ENCODE peak calls at places on chromosomes 1 and 21, in nine cellular contexts. T is GF-D8, Y is cardiac fibroblast, I is non-pigmented ciliary epithelial cell, V is iPS-NIHi11, M is AG09309, F is activated T-cell treated with anti-CD3 and anti-CD28 coated beads for 1 hour, E is anterior cingulate cortex, N is GM12892. H is an unnamed sample.

GRCh38 chr1:94514095-94514727 is 27.3 kb downstream of the F3 start:
- DNase-seq in V (peak), N (no peak), T (no peak), F (no peak), M (no peak), I (no peak), Y (peak), E (no peak), H (peak)

GRCh38 chr1:155645024-155645423 is 35.0 kb downstream of the MSTO1 start:
- DNase-seq in F (no peak), V (no peak), T (no peak), I (no peak), Y (no peak), N (no peak), E (no peak), M (no peak), H (no peak)

GRCh38 chr1:234478152-234478480 is 863 bp downstream of the TARBP1 start:
- DNase-seq in E (no peak), V (peak), Y (peak), T (no peak), I (no peak), F (peak), M (no peak), N (peak), H (peak)

GRCh38 chr1:90417139-90417538 is 300.0 kb downstream of the BARHL2 start:
- DNase-seq in Y (peak), T (no peak), E (no peak), F (no peak), M (no peak), V (no peak), N (no peak), I (no peak), H (no peak)

GRCh38 chr21:43196789-43197188 is 28.0 kb downstream of the CRYAA start:
- DNase-seq in M (no peak), F (no peak), I (no peak), E (no peak), Y (peak), T (no peak), V (no peak), N (no peak), H (peak)

GRCh38 chr1:46248122-46248920 is 758 bp downstream of the RAD54L start:
- DNase-seq in V (peak), Y (peak), T (no peak), E (no peak), N (no peak), I (no peak), F (peak), M (no peak), H (no peak)

GRCh38 chr1:1295154-1295923 is 12.4 kb downstream of the ACAP3 start:
- DNase-seq in I (no peak), V (no peak), M (no peak), N (no peak), E (no peak), Y (no peak), T (no peak), F (no peak), H (no peak)

GRCh38 chr1:152029144-152029936 is 7.5 kb downstream of the S100A11 start:
- DNase-seq in I (no peak), E (no peak), T (no peak), N (no peak), Y (peak), M (no peak), V (no peak), F (no peak), H (no peak)

GRCh38 chr1:178451529-178451928 is 45.2 kb downstream of the CLEC20A start:
- DNase-seq in F (no peak), I (peak), M (no peak), Y (peak), V (no peak), T (no peak), N (no peak), E (no peak), H (no peak)

GRCh38 chr1:24463756-24464377 is 38.8 kb upstream of the RCAN3 start:
- DNase-seq in I (no peak), M (no peak), V (peak), N (no peak), T (no peak), E (no peak), F (no peak), Y (no peak), H (peak)

GRCh38 chr21:28111151-28111619 is 881.5 kb downstream of the LTN1 start:
- DNase-seq in Y (peak), E (no peak), M (peak), T (no peak), N (no peak), I (peak), F (no peak), V (no peak), H (no peak)

GRCh38 chr1:144551543-144552424 is 40.9 kb upstream of the PPIAL4F start:
- DNase-seq in E (peak), V (peak), I (peak), T (peak), N (peak), M (peak), F (peak), Y (peak), H (peak)

GRCh38 chr1:18947570-18947969 is 8.9 kb downstream of the IFFO2 start:
- DNase-seq in V (no peak), F (no peak), M (no peak), T (no peak), N (no peak), I (no peak), Y (no peak), E (no peak), H (no peak)

GRCh38 chr1:22163578-22163977 is 20.7 kb upstream of the WNT4 start:
- DNase-seq in F (no peak), V (no peak), I (no peak), E (no peak), N (no peak), Y (no peak), T (no peak), M (no peak), H (no peak)

GRCh38 chr1:220483700-220484099 is 44.2 kb upstream of the MARK1 start:
- DNase-seq in F (no peak), I (no peak), T (no peak), V (no peak), N (no peak), E (no peak), Y (no peak), M (no peak), H (no peak)

GRCh38 chr1:46489169-46489637 is 433 bp upstream of the DMBX1 start:
- DNase-seq in M (no peak), T (no peak), F (no peak), N (no peak), E (no peak), Y (no peak), V (peak), I (no peak), H (peak)

GRCh38 chr1:67211589-67212563 is 45.6 kb downstream of the IL23R start:
- DNase-seq in M (no peak), T (no peak), F (peak), I (peak), N (no peak), E (no peak), Y (peak), V (no peak), H (peak)

GRCh38 chr1:92577251-92577895 is 90.6 kb upstream of the GFI1 start:
- DNase-seq in I (no peak), V (no peak), Y (peak), T (no peak), N (no peak), E (no peak), F (no peak), M (peak), H (no peak)

GRCh38 chr1:208985231-208985630 is 598.3 kb upstream of the CAMK1G start:
- DNase-seq in N (no peak), E (no peak), F (no peak), M (no peak), T (no peak), Y (no peak), I (no peak), V (no peak), H (no peak)

GRCh38 chr1:22789356-22789994 is 78.8 kb downstream of the EPHB2 start:
- DNase-seq in M (no peak), I (peak), N (no peak), Y (no peak), V (peak), T (no peak), F (no peak), E (no peak), H (no peak)

GRCh38 chr1:213564215-213564659 is 423.5 kb upstream of the PROX1 start:
- DNase-seq in F (no peak), N (no peak), I (no peak), Y (peak), M (no peak), T (no peak), V (peak), E (no peak), H (no peak)

GRCh38 chr1:84344286-84344685 is 42.8 kb downstream of the SAMD13 start:
- DNase-seq in I (peak), T (no peak), N (no peak), F (no peak), Y (peak), M (no peak), V (no peak), E (no peak), H (no peak)

GRCh38 chr1:228374711-228375577 is 31.7 kb downstream of the TRIM11 start:
- DNase-seq in T (no peak), N (peak), M (peak), Y (peak), V (no peak), F (no peak), E (peak), I (no peak), H (peak)

GRCh38 chr1:236507022-236507700 is 16.6 kb upstream of the LGALS8 start:
- DNase-seq in I (peak), M (no peak), E (no peak), F (no peak), V (no peak), T (no peak), Y (peak), N (no peak), H (no peak)

GRCh38 chr1:232170909-232171308 is 459.0 kb downstream of the SIPA1L2 start:
- DNase-seq in E (no peak), T (no peak), I (no peak), V (no peak), M (no peak), F (no peak), N (no peak), Y (no peak), H (no peak)

GRCh38 chr1:212413902-212414327 is 771 bp downstream of the PACC1 start:
- DNase-seq in T (no peak), E (no peak), F (no peak), Y (peak), M (no peak), N (no peak), V (peak), I (no peak), H (no peak)

GRCh38 chr1:38045431-38046332 is 911 bp downstream of the POU3F1 start:
- DNase-seq in E (no peak), M (no peak), N (no peak), Y (peak), F (no peak), V (no peak), T (no peak), I (no peak), H (no peak)

GRCh38 chr1:173356211-173356762 is 120.8 kb upstream of the PRDX6 start:
- DNase-seq in V (no peak), N (no peak), I (peak), M (no peak), T (no peak), Y (no peak), E (no peak), F (no peak), H (no peak)

GRCh38 chr1:940121-941026 is 16.7 kb downstream of the SAMD11 start:
- DNase-seq in E (peak), F (no peak), T (no peak), V (peak), I (no peak), Y (no peak), M (no peak), N (no peak), H (no peak)

GRCh38 chr1:20496241-20496661 is 10.2 kb upstream of the CAMK2N1 start:
- DNase-seq in V (no peak), I (peak), N (no peak), T (no peak), Y (peak), M (no peak), F (no peak), E (no peak), H (no peak)

GRCh38 chr1:27097484-27097917 is 57.4 kb downstream of the SLC9A1 start:
- DNase-seq in E (peak), Y (peak), M (peak), N (peak), V (peak), I (no peak), F (peak), T (peak), H (peak)

GRCh38 chr1:81254560-81254959 is 546.2 kb upstream of the ADGRL2 start:
- DNase-seq in Y (peak), I (no peak), F (no peak), V (peak), T (no peak), M (no peak), E (no peak), N (no peak), H (no peak)

GRCh38 chr1:29412591-29412990 is 176.3 kb downstream of the PTPRU start:
- DNase-seq in E (no peak), I (no peak), F (no peak), M (no peak), T (no peak), Y (no peak), V (no peak), N (no peak), H (no peak)

GRCh38 chr1:246383217-246383616 is 123.9 kb downstream of the SMYD3 start:
- DNase-seq in Y (peak), N (no peak), I (no peak), F (no peak), M (no peak), T (no peak), V (no peak), E (no peak), H (no peak)

GRCh38 chr1:74504125-74505065 is 8.0 kb downstream of the LRRC53 start:
- DNase-seq in F (no peak), N (peak), M (no peak), E (peak), Y (peak), V (peak), T (peak), I (no peak), H (peak)

GRCh38 chr1:179798864-179799516 is 55.9 kb downstream of the FAM163A start:
- DNase-seq in Y (no peak), V (no peak), F (no peak), N (no peak), E (no peak), M (no peak), I (no peak), T (no peak), H (no peak)

GRCh38 chr1:27634166-27634981 is 611 bp downstream of the FGR start:
- DNase-seq in E (no peak), V (peak), Y (no peak), T (no peak), N (no peak), I (no peak), F (peak), M (no peak), H (no peak)

GRCh38 chr1:108142773-108143394 is 57.3 kb downstream of the SLC25A24 start:
- DNase-seq in F (no peak), Y (peak), T (no peak), N (no peak), I (no peak), V (no peak), E (no peak), M (no peak), H (no peak)

GRCh38 chr1:215597961-215598360 is 30.9 kb downstream of the KCTD3 start:
- DNase-seq in T (no peak), N (no peak), E (no peak), F (no peak), Y (no peak), M (no peak), V (no peak), I (no peak), H (no peak)